ENCODE peak calls at places on chromosomes 2 and 18, in nine cellular contexts. J, L, R, M, D, P, N, A and K are unnamed samples.

GRCh38 chr2:71667256-71668182 is 214.2 kb downstream of the DYSF start:
- DNase-seq in M (peak; percentile 28), D (no peak), R (no peak), P (no peak), A (no peak), J (no peak), L (no peak), N (peak; percentile 43), K (no peak)

GRCh38 chr2:239012936-239013669 is 165.2 kb downstream of the TWIST2 start:
- DNase-seq in D (no peak), P (no peak), N (peak; percentile 59), A (no peak), L (no peak), R (peak; percentile 15), M (peak; percentile 36), J (no peak), K (peak; percentile 35)

GRCh38 chr2:180519276-180519675 is 461.1 kb upstream of the UBE2E3 start:
- DNase-seq in M (no peak), D (no peak), P (peak; percentile 50), A (no peak), L (no peak), J (no peak), R (no peak), N (no peak), K (no peak)

GRCh38 chr18:68017385-68017784 is 500.9 kb upstream of the DSEL start:
- DNase-seq in J (no peak), R (no peak), A (no peak), N (no peak), D (no peak), P (no peak), M (no peak), L (no peak), K (no peak)

GRCh38 chr2:28613616-28614501 is 118.0 kb downstream of the PLB1 start:
- DNase-seq in N (no peak), D (no peak), A (no peak), M (no peak), J (no peak), R (no peak), L (no peak), P (peak; percentile 85), K (no peak)

GRCh38 chr2:164739966-164740365 is 101.7 kb downstream of the COBLL1 start:
- DNase-seq in A (no peak), L (no peak), D (no peak), P (peak; percentile 82), R (no peak), M (no peak), J (no peak), N (no peak), K (peak; percentile 56)

GRCh38 chr2:182868049-182868422 is 1.6 kb upstream of the FRZB start:
- DNase-seq in R (no peak), P (no peak), M (no peak), J (peak; percentile 73), D (no peak), N (no peak), L (no peak), A (no peak), K (no peak)

GRCh38 chr2:105933906-105934305 is 189.2 kb downstream of the NCK2 start:
- DNase-seq in J (no peak), D (no peak), N (peak; percentile 26), M (no peak), A (no peak), P (no peak), R (no peak), L (no peak), K (no peak)

GRCh38 chr2:62300925-62301324 is 105.0 kb downstream of the B3GNT2 start:
- DNase-seq in A (no peak), N (no peak), M (no peak), R (no peak), J (no peak), D (no peak), P (no peak), L (no peak), K (peak; percentile 25)

GRCh38 chr18:644395-645004 is 13.0 kb upstream of the TYMS start:
- DNase-seq in A (no peak), N (no peak), R (no peak), L (no peak), D (no peak), M (no peak), J (no peak), P (no peak), K (no peak)

GRCh38 chr2:199902486-199903110 is 8.5 kb upstream of the C2orf69 start:
- DNase-seq in J (no peak), P (no peak), A (no peak), L (no peak), N (no peak), R (no peak), D (no peak), M (no peak), K (no peak)

GRCh38 chr2:184685999-184686841 is 87.9 kb downstream of the ZNF804A start:
- DNase-seq in N (no peak), P (peak; percentile 15), L (no peak), J (no peak), M (no peak), R (no peak), D (no peak), A (no peak), K (peak; percentile 9)

GRCh38 chr2:124241-124880 is 78.1 kb upstream of the FAM110C start:
- DNase-seq in A (no peak), L (no peak), R (no peak), D (no peak), M (no peak), J (no peak), N (no peak), P (no peak), K (no peak)

GRCh38 chr2:18435425-18436037 is 124.9 kb downstream of the RDH14 start:
- DNase-seq in D (no peak), N (no peak), M (no peak), J (peak; percentile 53), P (peak; percentile 75), L (no peak), A (no peak), R (no peak), K (peak; percentile 19)

GRCh38 chr2:216373896-216374295 is 1.6 kb upstream of the MARCHF4 start:
- DNase-seq in J (no peak), N (no peak), M (no peak), D (no peak), R (no peak), L (no peak), A (no peak), P (no peak), K (no peak)
- H3K27ac ChIP-seq in J (no peak overlapping the region), N (no peak overlapping the region), M (no peak overlapping the region), D (no peak overlapping the region), R (no peak overlapping the region), L (no peak overlapping the region), A (no peak overlapping the region), P (peak overlapping the region; percentile 32), K (peak overlapping the region; percentile 37)

DNA sequence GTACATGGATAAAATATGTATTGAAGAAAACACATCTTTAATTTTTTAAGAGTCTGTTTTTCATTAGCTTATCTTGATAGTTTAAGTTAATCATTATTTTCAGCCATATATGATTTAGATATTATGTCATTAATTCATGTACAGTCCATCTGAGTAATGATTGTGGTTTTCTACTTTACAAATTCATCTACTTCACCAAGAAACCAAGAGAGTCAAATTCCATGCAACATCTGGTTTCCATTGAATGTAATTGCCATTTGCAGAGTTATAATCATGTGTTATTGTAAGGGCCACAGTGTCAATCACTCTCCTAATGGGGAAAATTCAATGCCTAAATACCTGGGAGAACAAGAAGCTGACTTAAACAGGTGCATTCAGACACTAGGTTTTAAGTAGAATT is 217.2 kb upstream of the OSR1 start:
- DNase-seq in A (no peak), M (no peak), L (no peak), J (no peak), R (no peak), D (no peak), P (no peak), N (no peak), K (peak; percentile 61)
- H3K27ac ChIP-seq in A (no peak overlapping the region), M (no peak overlapping the region), L (no peak overlapping the region), J (no peak overlapping the region), R (no peak overlapping the region), D (no peak overlapping the region), P (no peak overlapping the region), N (no peak overlapping the region), K (no peak overlapping the region)

GRCh38 chr18:78994531-78994930 is 14.9 kb downstream of the SALL3 start:
- DNase-seq in L (no peak), R (no peak), P (no peak), M (no peak), D (no peak), J (no peak), N (peak; percentile 75), A (no peak), K (no peak)

GRCh38 chr18:78993014-78993926 is 13.7 kb downstream of the SALL3 start:
- DNase-seq in M (no peak), A (no peak), P (no peak), R (no peak), N (no peak), D (no peak), J (no peak), L (no peak), K (peak; percentile 34)

GRCh38 chr18:78994000-78994399 is 14.4 kb downstream of the SALL3 start:
- DNase-seq in M (no peak), R (no peak), D (no peak), P (no peak), L (no peak), N (no peak), A (peak; percentile 87), J (no peak), K (no peak)

GRCh38 chr18:78992041-78992735 is 12.6 kb downstream of the SALL3 start:
- DNase-seq in D (no peak), P (no peak), M (no peak), A (no peak), L (no peak), N (no peak), J (no peak), R (no peak), K (peak; percentile 63)

DNA sequence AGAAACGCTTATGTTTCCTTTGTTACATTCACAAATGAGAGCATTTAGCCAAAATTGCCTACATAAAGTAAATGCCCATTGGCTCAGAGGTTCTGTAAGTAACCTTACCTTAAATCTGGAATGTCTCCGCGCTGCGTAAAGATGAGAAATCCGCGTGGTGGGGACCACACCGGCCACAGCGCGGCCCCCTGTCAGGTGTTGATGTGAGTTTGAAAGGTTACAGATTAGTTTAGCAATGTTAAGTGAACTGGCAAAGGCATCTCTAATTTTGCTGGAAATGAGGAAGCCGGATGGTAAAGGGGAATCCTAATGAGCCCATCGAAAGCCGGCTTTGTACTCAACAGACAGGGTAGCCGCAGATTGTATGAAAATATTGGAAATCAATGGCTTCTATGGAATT is 11.8 kb downstream of the SALL3 start:
- DNase-seq in R (no peak), M (no peak), L (no peak), N (no peak), P (no peak), D (no peak), A (no peak), J (no peak), K (peak; percentile 51)
- H3K27ac ChIP-seq in R (no peak overlapping the region), M (no peak overlapping the region), L (no peak overlapping the region), N (no peak overlapping the region), P (no peak overlapping the region), D (no peak overlapping the region), A (no peak overlapping the region), J (no peak overlapping the region), K (no peak overlapping the region)

DNA sequence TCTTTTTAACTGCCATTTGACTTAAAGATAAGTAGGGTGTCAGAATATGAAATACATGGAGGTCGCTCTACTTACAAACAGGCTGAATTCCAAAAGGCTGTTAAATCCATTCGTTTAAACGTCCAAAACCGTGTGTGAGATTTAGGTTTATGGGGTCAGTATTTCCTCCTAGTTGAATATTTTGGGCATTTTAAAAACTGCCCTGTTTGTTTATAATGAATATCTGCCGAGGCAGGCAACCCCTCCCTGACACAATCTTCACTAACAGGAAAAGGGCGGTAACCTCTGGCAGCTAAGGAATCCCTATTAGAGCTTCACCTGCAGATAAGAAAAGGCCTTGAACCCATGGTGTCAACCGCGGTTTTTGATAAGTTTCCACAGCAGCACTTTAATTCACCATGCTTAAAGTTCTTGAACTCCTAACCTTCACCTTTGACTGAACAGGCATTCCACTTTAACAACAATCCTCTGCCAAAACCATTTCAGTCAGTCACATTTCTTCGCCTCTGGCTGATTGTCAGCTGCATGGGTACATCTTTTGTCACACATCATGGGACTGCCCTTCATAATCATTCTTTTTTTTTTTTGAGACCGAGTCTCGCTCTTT is 17.8 kb downstream of the TRAK2 start:
- DNase-seq in A (no peak), L (peak; percentile 47), J (no peak), R (no peak), P (no peak), N (no peak), D (no peak), M (no peak), K (no peak)
- H3K27ac ChIP-seq in A (peak overlapping the region; percentile 22), L (peak overlapping the region; percentile 75), J (no peak overlapping the region), R (peak overlapping the region; percentile 60), P (no peak overlapping the region), N (no peak overlapping the region), D (peak overlapping the region; percentile 10), M (peak overlapping the region; percentile 35), K (peak overlapping the region; percentile 80)